ENCODE peak calls at places on chromosomes 2 and 18, in six cellular contexts. V is lower lobe of right lung, C is mammary epithelial cell, X is body of pancreas, Z is uterus, S is esophagus squamous epithelium. B is an unnamed sample. For H3K9me3, the result is how much of the 10 kb centered on the place peaks cover.

GRCh38 chr2:177666408-177666807 is 273.8 kb downstream of the AGPS start:
- DNase-seq in V (no peak), C (peak), X (no peak), Z (no peak), S (no peak), B (no peak)

GRCh38 chr18:75309564-75309963 is 99.0 kb downstream of the TSHZ1 start:
- DNase-seq in V (no peak), C (no peak), X (no peak), Z (no peak), S (no peak), B (no peak)

GRCh38 chr2:56379066-56379465 is 195.3 kb downstream of the CCDC85A start:
- DNase-seq in V (no peak), C (peak), X (no peak), Z (no peak), S (no peak), B (no peak)

GRCh38 chr2:119545076-119545475 is 827 bp downstream of the CFAP221 start:
- DNase-seq in V (no peak), C (no peak), X (no peak), Z (no peak), S (no peak), B (no peak)

GRCh38 chr18:69397096-69397495 is 3.6 kb upstream of the DOK6 start:
- DNase-seq in V (no peak), C (no peak), X (no peak), Z (no peak), S (no peak), B (no peak)

GRCh38 chr2:17543848-17544645 is 3.6 kb downstream of the VSNL1 start:
- DNase-seq in V (no peak), C (peak), X (no peak), Z (no peak), S (no peak), B (no peak)

GRCh38 chr2:99862566-99862965 is 279.8 kb downstream of the AFF3 start:
- DNase-seq in V (no peak), C (no peak), X (no peak), Z (no peak), S (no peak), B (no peak)

GRCh38 chr2:116980354-116980753 is 834.1 kb upstream of the DDX18 start:
- DNase-seq in V (no peak), C (no peak), X (no peak), Z (no peak), S (no peak), B (no peak)

GRCh38 chr18:12838178-12838634 is 45.8 kb downstream of the PTPN2 start:
- DNase-seq in V (peak), C (peak), X (peak), Z (peak), S (no peak), B (peak)

GRCh38 chr2:29706171-29706690 is 215.2 kb downstream of the ALK start:
- DNase-seq in V (no peak), C (no peak), X (no peak), Z (no peak), S (no peak), B (no peak)

DNA sequence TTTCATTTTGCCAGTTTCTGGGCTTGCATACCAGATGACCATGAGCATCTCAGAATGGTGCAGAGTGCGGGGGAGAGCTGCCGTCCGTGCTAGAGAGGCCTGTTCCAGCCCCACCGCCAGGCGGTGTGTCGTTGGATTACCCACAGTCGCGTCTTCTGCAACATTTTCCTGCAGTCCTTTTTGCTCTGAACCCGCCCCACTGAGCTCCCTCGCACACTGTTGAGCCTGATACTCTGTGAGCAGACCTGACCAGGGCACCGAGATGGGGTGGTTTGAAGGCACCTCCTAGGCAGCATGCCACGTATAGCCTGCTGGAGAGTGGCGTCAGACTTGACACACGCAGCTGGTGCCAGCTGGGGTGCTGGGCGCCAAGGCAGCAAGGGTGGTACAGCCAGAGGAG is 18.1 kb downstream of the PPP1R7 start:
- DNase-seq in V (no peak), C (no peak), X (no peak), Z (no peak), S (no peak), B (no peak)
- TF ChIP-seq CTCF in V (no peak), C (no peak), X (no peak), Z (no peak), S (no peak), B (no peak)

GRCh38 chr2:172512810-172513523 is 42.9 kb upstream of the PDK1 start:
- DNase-seq in V (no peak), C (no peak), X (no peak), Z (no peak), S (no peak), B (no peak)

GRCh38 chr2:172510582-172510981 is 45.3 kb upstream of the PDK1 start:
- DNase-seq in V (no peak), C (no peak), X (no peak), Z (no peak), S (no peak), B (no peak)

GRCh38 chr2:172513524-172513900 is 42.4 kb upstream of the PDK1 start:
- DNase-seq in V (no peak), C (no peak), X (no peak), Z (no peak), S (no peak), B (no peak)

GRCh38 chr2:172516299-172516698 is 39.6 kb upstream of the PDK1 start:
- DNase-seq in V (no peak), C (peak), X (no peak), Z (no peak), S (no peak), B (peak)

GRCh38 chr2:172513935-172514586 is 41.8 kb upstream of the PDK1 start:
- DNase-seq in V (peak), C (no peak), X (no peak), Z (no peak), S (no peak), B (no peak)
- H3K9me3 ChIP-seq in V (under half), C (under half), X (under half), Z (under half), S (under half), B (under half)

DNA sequence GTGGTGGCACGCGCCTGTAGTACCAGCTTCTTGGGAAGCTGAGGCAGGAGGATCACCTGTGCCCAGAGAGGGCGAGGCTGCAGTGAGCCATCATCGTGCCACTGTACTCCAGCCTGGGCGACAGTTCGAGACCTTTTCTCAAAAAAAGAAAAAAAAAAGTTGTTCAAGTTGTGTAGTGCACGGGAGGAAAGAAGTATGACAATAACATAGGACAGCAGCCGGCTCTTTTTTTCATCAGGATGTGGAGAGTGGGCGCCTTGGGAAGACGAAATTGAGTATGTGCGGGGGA is 36.5 kb downstream of the PCBP1 start:
- DNase-seq in V (no peak), C (no peak), X (no peak), Z (no peak), S (no peak), B (no peak)
- TF ChIP-seq CTCF in V (no peak), C (no peak), X (no peak), Z (no peak), S (no peak), B (no peak)

DNA sequence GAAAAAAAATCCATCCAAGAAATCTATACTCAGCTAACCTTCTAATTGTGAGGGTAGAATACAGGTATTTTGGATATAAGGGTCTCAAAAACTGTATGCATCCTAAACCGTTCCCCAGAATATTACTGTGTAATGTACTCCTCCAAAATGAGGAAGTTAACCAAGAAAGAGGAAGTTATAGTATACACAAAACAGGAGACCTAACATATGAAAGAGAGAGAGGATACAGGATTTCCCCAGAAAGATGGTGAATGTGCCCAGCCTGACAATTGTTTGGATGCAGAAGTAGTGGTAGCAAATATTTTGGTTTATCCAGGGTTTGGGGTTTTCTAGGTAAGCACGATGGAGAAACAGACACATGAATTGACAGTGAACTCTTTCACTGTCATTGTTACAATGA is 50.6 kb downstream of the GALNT3 start:
- DNase-seq in V (no peak), C (no peak), X (no peak), Z (no peak), S (no peak), B (no peak)
- H3K9me3 ChIP-seq in V (under half), C (under half), X (under half), Z (under half), S (under half), B (under half)

GRCh38 chr2:144361742-144362141 is 158.2 kb downstream of the ZEB2 start:
- DNase-seq in V (no peak), C (no peak), X (no peak), Z (no peak), S (no peak), B (no peak)
- TF ChIP-seq CTCF in V (no peak), C (no peak), X (no peak), Z (no peak), S (no peak), B (peak)